ENCODE peak calls at places on chromosomes 16 and 17, in four cellular contexts. S, R, P and D are unnamed samples.

GRCh38 chr16:20866161-20866772 is 33.9 kb downstream of the DCUN1D3 start:
- DNase-seq in P (no peak), R (no peak), S (peak), D (no peak)

GRCh38 chr16:15046692-15047376 is 9.0 kb downstream of the NTAN1 start:
- DNase-seq in P (no peak), S (no peak), R (no peak), D (no peak)

GRCh38 chr17:60586288-60586974 is 13.6 kb upstream of the PPM1D start:
- DNase-seq in S (no peak), R (no peak), P (no peak), D (no peak)

GRCh38 chr17:76681222-76682137 is 29.3 kb downstream of the MXRA7 start:
- DNase-seq in P (peak), S (peak), R (no peak), D (peak)

GRCh38 chr17:36869856-36870617 is 67.2 kb upstream of the LHX1 start:
- DNase-seq in R (no peak), P (no peak), S (peak), D (no peak)

GRCh38 chr17:41967141-41967920 is 736 bp downstream of the CNP start:
- DNase-seq in P (peak), R (no peak), S (no peak), D (peak)

GRCh38 chr16:50152807-50153647 is at the start of gene TENT4B:
- DNase-seq in S (peak), P (peak), R (peak), D (peak)

GRCh38 chr17:33595783-33596182 is 302.7 kb upstream of the ASIC2 start:
- DNase-seq in R (no peak), P (no peak), S (no peak), D (no peak)

GRCh38 chr17:57033296-57033695 is 51.8 kb upstream of the AKAP1 start:
- DNase-seq in S (no peak), R (no peak), P (no peak), D (no peak)

GRCh38 chr17:16888413-16889087 is 83.4 kb downstream of the TNFRSF13B start:
- DNase-seq in R (no peak), S (no peak), P (no peak), D (no peak)

GRCh38 chr17:50565559-50566350 is 5.2 kb downstream of the CACNA1G start:
- DNase-seq in S (no peak), P (no peak), R (no peak), D (peak)

GRCh38 chr17:561118-561517 is 153.5 kb downstream of the VPS53 start:
- DNase-seq in R (no peak), P (no peak), S (peak), D (no peak)

GRCh38 chr17:78341559-78342437 is 18.1 kb downstream of the SOCS3 start:
- DNase-seq in P (no peak), S (peak), R (peak), D (peak)

DNA sequence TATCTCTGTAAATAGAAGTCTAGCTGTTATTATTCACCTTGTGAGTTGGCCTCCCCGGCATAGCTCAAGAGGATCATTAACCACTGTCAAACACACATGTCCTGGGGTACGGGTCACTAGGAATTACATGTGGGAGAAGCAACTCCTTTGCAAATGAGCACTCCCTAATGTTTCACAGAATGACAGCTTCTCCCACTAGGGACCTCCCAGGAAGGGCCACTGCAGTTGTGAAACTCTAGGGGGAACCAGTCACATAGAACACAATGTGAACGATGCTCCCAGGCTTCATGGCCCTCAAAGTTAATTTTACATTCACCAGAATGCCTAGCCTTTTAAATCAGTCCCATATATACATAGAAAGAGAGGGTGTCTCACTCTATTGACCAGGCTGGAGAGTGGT is 12.4 kb upstream of the ZNF19 start:
- DNase-seq in P (no peak), S (no peak), R (no peak), D (no peak)
- TF ChIP-seq CTCF in P (no peak), S (no peak), R (no peak), D (no peak)

DNA sequence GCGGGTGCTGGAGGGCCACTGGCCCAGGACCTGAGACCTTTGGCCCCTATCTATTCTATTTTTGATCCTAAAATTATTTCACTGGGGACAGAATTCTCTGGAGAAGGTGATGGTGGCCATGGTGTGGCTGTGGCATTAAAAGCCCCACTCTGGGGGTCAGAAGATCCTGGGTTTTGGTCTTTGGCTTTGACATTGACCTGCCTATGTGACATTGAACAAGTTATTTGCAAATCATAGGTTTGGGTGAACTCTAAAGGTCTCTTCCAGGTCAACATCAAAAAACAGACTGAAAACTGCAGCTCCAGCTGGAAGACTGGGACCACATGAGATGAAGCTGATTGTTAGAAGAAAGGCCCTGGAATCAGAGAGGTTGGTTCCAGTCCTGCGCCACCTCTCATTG is 2.3 kb upstream of the CDH1 start:
- DNase-seq in S (no peak), R (no peak), P (no peak), D (no peak)
- TF ChIP-seq CTCF in S (no peak), R (no peak), P (no peak), D (no peak)

GRCh38 chr17:30299000-30299399 is 7.3 kb upstream of the BLMH start:
- DNase-seq in P (no peak), R (no peak), S (no peak), D (no peak)
- TF ChIP-seq CTCF in P (no peak), R (no peak), S (peak), D (peak)

DNA sequence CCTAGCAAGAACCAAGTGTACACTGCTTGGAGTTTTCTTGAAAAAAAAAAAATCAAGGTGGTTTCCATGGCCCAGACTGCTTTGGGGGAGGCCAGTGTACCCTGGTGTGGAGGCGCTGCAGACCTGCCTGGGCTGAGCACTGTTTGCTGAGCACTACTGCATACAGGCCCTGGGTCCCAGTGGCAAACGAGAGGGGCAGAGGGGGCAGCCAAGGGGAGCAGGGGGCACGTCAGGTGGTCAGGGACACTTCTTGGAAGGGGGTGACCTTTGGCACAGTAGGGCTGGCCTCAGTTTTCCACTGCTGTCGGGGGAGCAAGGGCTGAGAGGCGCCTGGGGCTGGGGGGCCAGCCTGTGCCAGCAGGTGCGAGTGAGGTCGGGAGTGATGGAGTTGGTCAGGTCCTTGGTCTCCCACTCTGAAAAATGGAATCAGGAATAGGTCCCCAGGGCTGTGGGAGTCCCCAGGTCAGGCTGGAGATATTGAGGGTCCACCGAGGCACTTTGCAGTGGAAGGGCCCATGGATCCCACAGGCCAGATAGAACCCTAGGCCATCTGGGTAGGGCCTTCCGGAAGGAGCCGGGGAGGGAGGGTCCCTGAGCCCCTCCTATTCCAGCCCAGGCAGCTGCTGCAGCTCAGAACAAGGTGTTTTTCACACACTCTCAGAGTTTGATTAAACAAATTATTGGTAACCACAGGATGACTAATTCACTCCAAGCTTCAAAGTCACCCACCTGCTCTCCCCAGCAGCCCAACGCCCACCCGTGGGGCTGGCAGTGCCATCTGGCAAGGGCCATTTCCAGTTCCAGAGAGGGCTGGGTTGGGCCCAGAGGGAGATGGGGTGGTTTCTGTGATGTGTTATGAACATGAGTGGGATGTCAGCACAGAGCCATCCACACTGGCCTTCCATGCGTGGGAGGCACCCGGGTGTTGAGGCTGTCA is 3.5 kb downstream of the ZFPM1 start:
- DNase-seq in S (peak), P (no peak), R (no peak), D (no peak)
- TF ChIP-seq CTCF in S (no peak), P (no peak), R (no peak), D (no peak)

GRCh38 chr17:64230551-64231408 is 32.3 kb downstream of the TEX2 start:
- DNase-seq in P (peak), R (no peak), S (peak), D (no peak)
- TF ChIP-seq CTCF in P (no peak), R (no peak), S (no peak), D (no peak)

GRCh38 chr16:3000540-3000939 is 12.2 kb upstream of the CLDN9 start:
- DNase-seq in P (no peak), R (no peak), S (no peak), D (no peak)

GRCh38 chr16:3001316-3001715 is 11.4 kb upstream of the CLDN9 start:
- DNase-seq in P (no peak), R (no peak), S (no peak), D (no peak)

GRCh38 chr16:3004781-3005284 is 7.9 kb upstream of the CLDN9 start:
- DNase-seq in P (no peak), S (no peak), R (no peak), D (no peak)

GRCh38 chr16:3004319-3004718 is 8.4 kb upstream of the CLDN9 start:
- DNase-seq in S (no peak), R (no peak), P (no peak), D (no peak)

DNA sequence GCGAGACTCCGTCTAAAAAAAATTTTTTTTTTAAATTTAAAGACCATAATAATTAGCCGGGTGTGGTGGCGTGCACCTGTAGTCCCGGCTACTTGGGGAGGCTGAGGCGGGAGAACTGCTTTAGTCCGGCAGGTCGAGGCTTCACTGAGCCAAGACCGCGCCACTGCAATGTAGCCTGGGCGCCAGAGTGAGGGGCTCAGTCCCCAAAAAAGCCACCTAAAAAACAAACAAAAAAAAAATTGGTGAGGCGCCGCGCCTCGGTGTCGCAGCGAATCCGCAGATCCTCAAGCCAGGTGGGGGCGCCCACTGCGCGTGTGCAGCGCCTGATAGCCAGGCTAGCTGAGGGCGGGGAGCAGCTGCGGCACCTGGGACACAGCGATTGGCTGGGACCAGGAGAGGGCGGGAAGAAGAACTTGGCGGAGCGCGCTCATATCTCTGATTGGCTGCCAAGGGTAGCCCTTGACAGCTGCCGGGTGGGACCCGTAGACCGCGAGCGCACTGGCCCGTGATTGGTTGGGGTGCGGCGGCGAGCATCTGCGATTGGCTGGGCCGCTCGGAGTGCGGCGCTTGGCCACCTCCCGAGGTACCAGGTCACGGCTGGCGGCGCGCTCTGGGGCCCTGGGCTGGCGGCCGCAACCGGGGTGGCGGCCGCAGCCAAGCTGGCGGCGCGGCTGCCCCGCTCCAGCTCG is 9.0 kb upstream of the CLDN9 start:
- DNase-seq in S (peak), R (peak), P (peak), D (peak)
- TF ChIP-seq CTCF in S (peak), R (peak), P (peak), D (peak)